ENCODE peak calls at places on chromosomes 6 and 20, in six cellular contexts. L, J, Q, E, X and R are unnamed samples.

GRCh38 chr20:33165416-33166055 is 2.4 kb upstream of the BPIFA2 start:
- DNase-seq in X (no peak), E (no peak), J (no peak), L (peak), Q (no peak), R (no peak)

GRCh38 chr6:155186052-155186658 is 77.7 kb upstream of the CLDN20 start:
- DNase-seq in Q (no peak), X (no peak), E (no peak), L (no peak), J (no peak), R (no peak)

GRCh38 chr6:101399627-101399955 is 6.1 kb downstream of the GRIK2 start:
- DNase-seq in Q (peak), X (no peak), L (no peak), E (no peak), J (no peak), R (no peak)

GRCh38 chr6:36289281-36290018 is 19.6 kb downstream of the PNPLA1 start:
- DNase-seq in Q (no peak), E (no peak), J (no peak), X (no peak), L (peak), R (peak)

GRCh38 chr6:45445749-45446454 is 68.2 kb upstream of the SUPT3H start:
- DNase-seq in L (no peak), J (peak), E (peak), Q (no peak), X (peak), R (peak)

GRCh38 chr6:169656626-169657610 is 44.9 kb downstream of the WDR27 start:
- DNase-seq in E (no peak), J (no peak), X (no peak), L (no peak), Q (no peak), R (no peak)

GRCh38 chr6:143634486-143634885 is 43.3 kb upstream of the PHACTR2 start:
- DNase-seq in L (no peak), X (no peak), E (no peak), Q (no peak), J (no peak), R (no peak)

GRCh38 chr6:33702345-33702977 is 9.0 kb downstream of the UQCC2 start:
- DNase-seq in J (peak), X (no peak), E (peak), Q (peak), L (peak), R (peak)

GRCh38 chr6:155717369-155717768 is 261.7 kb upstream of the NOX3 start:
- DNase-seq in J (no peak), L (no peak), X (no peak), E (no peak), Q (no peak), R (no peak)

DNA sequence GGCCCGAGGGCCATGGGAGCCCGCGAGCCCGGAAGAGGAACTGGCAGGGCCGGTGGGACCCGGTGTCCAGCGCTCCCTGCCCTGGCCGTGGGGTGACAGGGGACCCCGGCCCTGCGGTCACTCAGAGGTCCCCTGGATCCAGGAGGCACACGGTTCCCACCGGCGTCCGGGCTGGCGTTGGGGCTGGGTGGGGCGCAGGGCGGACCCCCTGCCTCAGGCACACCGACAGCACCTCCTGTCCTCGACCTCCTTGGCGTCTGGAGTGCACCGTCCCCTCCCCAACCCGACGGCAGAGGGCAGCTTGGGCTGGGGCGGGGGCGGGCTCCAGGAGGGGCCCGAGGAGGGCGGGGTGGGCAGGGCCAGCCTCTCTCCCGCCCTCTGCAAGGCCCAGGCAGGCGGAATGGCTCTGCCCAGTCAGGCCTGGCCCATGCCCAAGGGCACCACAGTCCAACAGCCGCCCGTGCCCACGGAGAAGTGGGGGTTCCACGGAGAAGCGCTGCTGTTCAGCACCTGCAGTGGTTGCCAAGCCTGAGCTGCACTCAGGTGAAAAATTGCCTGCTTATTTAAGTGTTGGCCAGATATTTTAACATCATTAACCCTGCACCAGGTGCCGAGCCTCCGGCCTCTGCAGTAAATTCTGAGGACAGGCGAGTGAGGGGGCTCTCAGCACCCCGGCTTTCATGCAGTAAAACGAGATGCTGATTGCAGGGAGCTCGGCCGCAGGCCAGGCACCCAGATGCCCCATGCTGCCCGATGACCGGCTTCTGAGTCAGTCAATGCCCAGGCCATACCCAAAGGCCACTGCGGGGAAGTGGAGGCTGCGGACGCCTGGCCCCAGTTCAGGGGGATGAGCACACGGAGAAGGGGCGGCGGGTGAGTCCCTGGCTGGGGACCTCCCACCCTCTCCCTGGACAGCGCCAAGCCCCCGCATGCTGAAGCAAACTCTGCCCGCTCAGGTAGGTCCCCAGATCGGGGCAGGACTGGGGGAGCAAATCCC is at the start of gene SRMS:
- DNase-seq in E (no peak), J (no peak), Q (no peak), X (no peak), L (peak), R (no peak)
- TF ChIP-seq CTCF in E (no peak), J (no peak), Q (no peak), X (no peak), L (no peak), R (no peak)

GRCh38 chr20:50153500-50154377 is at the start of gene PEDS1:
- DNase-seq in Q (peak), X (peak), E (peak), J (peak), L (peak), R (peak)

GRCh38 chr20:50153153-50153499 is 397 bp downstream of the PEDS1 start:
- DNase-seq in J (no peak), E (no peak), Q (peak), L (no peak), X (no peak), R (no peak)

GRCh38 chr20:50151034-50151743 is 2.3 kb downstream of the PEDS1 start:
- DNase-seq in Q (no peak), E (no peak), J (no peak), X (no peak), L (no peak), R (peak)

GRCh38 chr20:50149481-50150254 is 3.9 kb downstream of the PEDS1 start:
- DNase-seq in L (no peak), X (no peak), E (no peak), Q (no peak), J (no peak), R (no peak)

GRCh38 chr20:50152394-50153152 is 950 bp downstream of the PEDS1 start:
- DNase-seq in L (no peak), J (no peak), E (no peak), Q (no peak), X (no peak), R (peak)
- TF ChIP-seq CTCF in L (no peak), J (no peak), E (peak), Q (no peak), X (no peak), R (peak)

DNA sequence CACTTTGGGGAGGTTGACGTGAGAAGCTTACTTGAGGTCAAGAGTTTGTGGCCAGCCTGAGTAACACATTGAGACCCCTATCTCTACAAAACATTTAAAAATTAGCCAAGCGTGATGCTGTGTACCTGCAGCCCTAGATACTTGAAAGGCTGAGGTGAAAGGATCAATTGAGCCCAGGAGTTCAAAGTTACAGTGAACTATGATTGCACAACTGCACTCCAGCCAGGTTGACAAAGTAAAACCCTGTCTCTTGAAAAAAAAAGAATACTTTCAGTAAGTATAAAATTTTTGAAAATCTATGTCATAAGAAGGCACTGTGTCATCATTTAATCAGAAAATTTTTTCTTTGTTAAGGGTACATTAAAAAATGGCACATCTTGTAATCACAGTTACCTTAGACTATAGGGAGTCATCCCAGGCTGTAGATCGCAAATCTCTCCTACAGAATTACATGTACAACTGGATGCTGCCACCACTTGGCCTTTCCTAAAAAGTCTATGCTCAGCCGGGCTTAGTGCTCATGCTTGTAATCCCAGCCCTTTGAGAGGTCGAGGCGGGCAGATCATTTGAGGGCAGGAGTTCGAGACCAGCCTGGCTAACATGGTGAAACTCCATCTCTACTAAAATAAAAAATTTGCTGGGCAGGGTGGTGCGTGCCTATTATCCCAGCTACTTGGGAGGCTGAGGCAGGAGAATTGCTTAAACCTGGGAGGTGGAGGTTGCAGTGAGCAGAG is 17.0 kb upstream of the MRS2 start:
- DNase-seq in X (no peak), L (peak), Q (no peak), J (no peak), E (no peak), R (peak)
- TF ChIP-seq CTCF in X (no peak), L (peak), Q (no peak), J (peak), E (no peak), R (no peak)

DNA sequence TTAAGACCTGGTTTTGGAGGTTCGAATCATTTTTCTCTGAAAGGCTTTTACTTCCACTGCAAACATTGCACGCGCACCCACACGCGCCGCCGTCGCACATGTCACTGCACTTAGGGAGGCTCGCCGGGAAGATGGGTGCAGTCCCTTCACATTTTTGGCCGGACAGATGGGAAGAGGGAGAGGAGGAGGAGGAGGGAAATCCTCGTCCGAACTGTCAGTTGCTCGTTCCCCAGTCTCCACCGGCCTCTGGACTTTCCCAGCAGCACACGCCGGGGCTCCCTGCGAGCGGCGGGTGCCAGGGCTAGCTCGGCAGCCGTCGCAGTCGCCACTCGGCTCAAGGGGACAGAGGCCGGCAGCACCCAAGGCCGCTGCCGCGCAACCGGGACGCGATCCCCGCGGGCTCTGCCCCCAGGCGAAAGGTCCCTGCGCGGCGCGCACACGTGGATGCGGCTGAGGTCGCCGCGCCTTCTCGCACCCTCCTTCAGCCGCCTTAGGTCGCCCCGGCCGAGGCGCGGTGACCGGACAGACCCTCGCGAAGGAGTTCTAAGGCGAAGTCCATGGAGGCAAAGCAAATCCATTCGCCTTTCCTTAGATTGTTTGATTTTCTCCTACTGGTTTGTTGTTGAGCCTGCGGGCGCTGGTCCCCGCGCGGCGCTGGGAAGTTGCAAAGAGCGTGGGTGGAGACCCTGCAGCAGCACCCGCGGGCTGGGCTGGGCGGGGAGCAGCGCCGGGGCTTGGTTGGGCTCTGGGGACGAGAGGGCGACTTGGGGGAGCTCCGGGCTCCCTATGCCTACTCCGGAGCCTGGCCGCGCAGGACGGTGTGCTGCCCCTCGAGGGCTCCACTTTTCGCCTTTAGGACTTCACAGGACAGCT is 1.2 kb downstream of the MYB start:
- DNase-seq in L (peak), X (no peak), Q (peak), J (no peak), E (no peak), R (peak)
- TF ChIP-seq CTCF in L (no peak), X (no peak), Q (no peak), J (no peak), E (no peak), R (no peak)

GRCh38 chr6:4135665-4136353 is 434 bp upstream of the ECI2 start:
- DNase-seq in L (peak), X (peak), J (peak), Q (peak), E (peak), R (peak)
- TF ChIP-seq CTCF in L (peak), X (no peak), J (no peak), Q (no peak), E (no peak), R (no peak)

GRCh38 chr20:17659801-17660200 is 22.2 kb downstream of the RRBP1 start:
- DNase-seq in E (no peak), J (no peak), L (no peak), Q (no peak), X (no peak), R (no peak)
- TF ChIP-seq CTCF in E (no peak), J (no peak), L (peak), Q (peak), X (no peak), R (no peak)